ENCODE peak calls at places on chromosomes 1 and 21, in four cellular contexts. E is heart right ventricle, P is GM23338, F is GM23248. V is an unnamed sample. For H3K4me1, the result is how much of the 10 kb centered on the place peaks cover.

GRCh38 chr1:244381887-244382565 is 69.7 kb downstream of the ADSS2 start:
- DNase-seq in E (no peak), P (no peak), F (peak), V (no peak)

GRCh38 chr21:46483300-46484295 is 24.9 kb downstream of the DIP2A start:
- DNase-seq in P (no peak), E (no peak), F (peak), V (no peak)

GRCh38 chr21:31554511-31555022 is 104.9 kb upstream of the SOD1 start:
- DNase-seq in E (no peak), P (peak), F (peak), V (peak)

GRCh38 chr1:37726746-37727145 is 34.4 kb downstream of the CDCA8 start:
- DNase-seq in F (peak), P (no peak), E (no peak), V (no peak)

GRCh38 chr1:51962486-51963356 is 27.8 kb downstream of the RAB3B start:
- DNase-seq in E (no peak), F (peak), P (no peak), V (no peak)

GRCh38 chr1:115227683-115228082 is 110.4 kb downstream of the NGF start:
- DNase-seq in F (peak), E (no peak), P (no peak), V (no peak)

GRCh38 chr1:24795236-24795635 is 50.0 kb downstream of the CLIC4 start:
- DNase-seq in F (peak), E (no peak), P (no peak), V (no peak)

GRCh38 chr1:18470650-18471355 is 9.9 kb upstream of the KLHDC7A start:
- DNase-seq in P (no peak), E (no peak), F (no peak), V (no peak)

GRCh38 chr1:38418195-38419030 is 371.8 kb upstream of the POU3F1 start:
- DNase-seq in E (no peak), F (no peak), P (no peak), V (no peak)

GRCh38 chr1:112762541-112763141 is 47.5 kb upstream of the PPM1J start:
- DNase-seq in F (peak), P (peak), E (no peak), V (no peak)

GRCh38 chr21:33207471-33208149 is 22.1 kb upstream of the IFNAR2 start:
- DNase-seq in E (no peak), P (no peak), F (no peak), V (peak)

GRCh38 chr21:43323244-43324005 is 103.5 kb downstream of the SIK1 start:
- DNase-seq in F (no peak), E (peak), P (no peak), V (no peak)

GRCh38 chr1:173173388-173173787 is 33.7 kb downstream of the TNFSF4 start:
- DNase-seq in P (no peak), F (no peak), E (no peak), V (no peak)

GRCh38 chr1:68963353-68963752 is 466.5 kb upstream of the DEPDC1 start:
- DNase-seq in F (no peak), E (no peak), P (no peak), V (no peak)

GRCh38 chr1:109243221-109243620 is 6.1 kb upstream of the CELSR2 start:
- DNase-seq in E (no peak), P (no peak), F (no peak), V (no peak)

GRCh38 chr1:233406339-233406960 is 78.9 kb downstream of the MAP3K21 start:
- DNase-seq in E (no peak), F (no peak), P (no peak), V (no peak)

GRCh38 chr1:160108888-160109662 is 6.5 kb upstream of the ATP1A2 start:
- DNase-seq in E (no peak), F (peak), P (peak), V (peak)

GRCh38 chr1:229882621-229883020 is 184.4 kb upstream of the GALNT2 start:
- DNase-seq in F (no peak), P (no peak), E (no peak), V (no peak)

GRCh38 chr1:165696625-165697100 is 1.7 kb downstream of the ALDH9A1 start:
- DNase-seq in P (no peak), E (no peak), F (peak), V (peak)

GRCh38 chr1:166859597-166859996 is 16.5 kb downstream of the TADA1 start:
- DNase-seq in F (no peak), E (no peak), P (peak), V (no peak)

GRCh38 chr1:161195171-161195570 is 3.7 kb downstream of the ADAMTS4 start:
- DNase-seq in E (no peak), F (no peak), P (no peak), V (no peak)

GRCh38 chr1:117061986-117062415 is 1.9 kb downstream of the TTF2 start:
- DNase-seq in E (no peak), P (no peak), F (peak), V (no peak)

GRCh38 chr1:202112864-202113689 is 9.6 kb upstream of the GPR37L1 start:
- DNase-seq in F (peak), E (peak), P (no peak), V (no peak)

GRCh38 chr1:19620786-19621185 is 23.3 kb upstream of the NBL1 start:
- DNase-seq in P (no peak), F (peak), E (no peak), V (no peak)

GRCh38 chr1:156151093-156151688 is 2.2 kb upstream of the SEMA4A start:
- DNase-seq in P (no peak), E (no peak), F (peak), V (no peak)

DNA sequence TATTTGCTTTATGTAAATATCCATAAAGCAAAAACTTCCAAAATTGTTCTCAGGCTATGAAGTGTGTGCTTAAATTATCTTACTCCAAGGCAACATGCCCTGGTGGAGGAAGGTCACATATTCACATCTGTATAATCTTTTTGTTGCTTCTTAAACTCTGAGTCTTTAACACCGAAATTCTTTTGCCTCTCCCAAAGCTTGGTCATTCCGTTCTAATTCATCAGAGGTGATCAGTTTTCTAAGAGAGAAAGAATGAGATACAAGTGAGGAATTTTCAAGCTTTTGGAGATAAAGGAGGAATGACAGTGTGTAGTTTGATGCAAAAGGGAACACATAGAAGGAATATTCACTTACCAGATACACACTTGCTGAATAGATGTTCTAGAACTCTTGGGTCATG is 561.7 kb downstream of the LTN1 start:
- DNase-seq in P (no peak), F (peak), E (no peak), V (no peak)
- H3K27ac ChIP-seq in P (no peak), F (peak), E (no peak), V (no peak)

GRCh38 chr1:223033658-223034057 is 109.4 kb downstream of the TLR5 start:
- DNase-seq in F (no peak), P (no peak), E (no peak), V (no peak)
- H3K4me3 ChIP-seq in F (no peak), P (no peak), E (no peak), V (no peak)

GRCh38 chr1:65193129-65193528 is 45.1 kb downstream of the AK4 start:
- DNase-seq in F (no peak), E (no peak), P (no peak), V (no peak)
- H3K4me1 ChIP-seq in F (under half), E (under half), P (under half), V (under half)

GRCh38 chr1:10668241-10668761 is 128.1 kb downstream of the CASZ1 start:
- DNase-seq in F (no peak), P (no peak), E (no peak), V (no peak)
- H3K27ac ChIP-seq in F (no peak), P (peak), E (peak), V (no peak)

DNA sequence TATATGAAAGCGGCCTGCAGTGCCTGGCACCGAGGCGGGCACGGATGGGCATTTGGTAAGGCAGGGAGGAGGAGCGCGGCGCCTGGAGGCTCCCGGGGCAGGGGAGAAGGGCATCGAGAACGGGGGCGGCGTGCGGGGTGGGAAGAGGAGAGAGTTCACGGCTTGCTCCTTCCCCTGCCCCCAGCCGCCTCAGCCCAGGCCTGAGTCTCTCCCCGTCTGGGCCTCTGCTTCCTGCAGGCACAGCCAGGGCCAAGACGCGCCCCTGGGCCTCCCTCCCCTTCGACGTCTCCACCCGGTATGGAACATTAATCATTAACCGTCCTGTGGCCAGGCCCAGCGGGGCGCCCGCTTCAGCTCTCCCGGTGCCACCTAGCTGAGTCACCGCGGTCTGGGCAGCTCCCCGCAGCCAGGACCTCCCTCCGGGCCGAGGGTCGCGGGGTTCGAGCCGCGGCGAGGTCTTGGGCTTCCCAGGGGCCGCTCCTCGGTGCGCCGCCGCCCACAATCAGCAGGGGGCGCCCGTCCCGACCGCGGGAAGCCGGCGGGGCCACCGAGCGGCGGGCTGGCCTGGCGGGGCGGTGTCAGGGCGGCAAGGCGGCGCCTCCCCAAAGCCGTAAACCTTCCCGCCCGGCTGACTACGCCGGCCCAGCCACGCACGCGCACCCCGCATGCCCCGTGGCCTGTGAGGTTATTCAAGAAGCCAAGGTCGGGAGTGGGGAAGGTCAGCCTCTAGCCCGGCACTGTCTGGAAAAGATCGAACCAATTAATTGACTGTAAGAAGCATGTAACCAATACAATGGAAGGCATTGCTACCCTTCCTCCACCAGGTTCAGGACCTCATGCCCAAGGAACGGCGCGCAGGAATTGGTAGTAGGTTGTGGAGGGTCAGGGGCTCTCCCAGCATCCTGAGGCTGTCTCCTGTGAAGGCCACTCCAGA is 23.4 kb upstream of the RD3 start:
- DNase-seq in E (peak), F (peak), P (peak), V (peak)
- H3K4me3 ChIP-seq in E (peak), F (peak), P (peak), V (peak)

GRCh38 chr1:42821690-42822089 is 4.5 kb upstream of the SVBP start:
- DNase-seq in F (no peak), E (no peak), P (no peak), V (no peak)
- H3K4me1 ChIP-seq in F (under half), E (under half), P (under half), V (under half)

GRCh38 chr1:10291705-10292104 is 81.3 kb downstream of the KIF1B start:
- DNase-seq in E (no peak), P (no peak), F (no peak), V (no peak)

GRCh38 chr1:10288059-10288615 is 77.8 kb downstream of the KIF1B start:
- DNase-seq in E (no peak), P (no peak), F (no peak), V (no peak)

GRCh38 chr1:10286244-10286643 is 75.9 kb downstream of the KIF1B start:
- DNase-seq in E (peak), P (no peak), F (no peak), V (no peak)

GRCh38 chr1:10283318-10283984 is 73.1 kb downstream of the KIF1B start:
- DNase-seq in F (no peak), P (no peak), E (no peak), V (no peak)

DNA sequence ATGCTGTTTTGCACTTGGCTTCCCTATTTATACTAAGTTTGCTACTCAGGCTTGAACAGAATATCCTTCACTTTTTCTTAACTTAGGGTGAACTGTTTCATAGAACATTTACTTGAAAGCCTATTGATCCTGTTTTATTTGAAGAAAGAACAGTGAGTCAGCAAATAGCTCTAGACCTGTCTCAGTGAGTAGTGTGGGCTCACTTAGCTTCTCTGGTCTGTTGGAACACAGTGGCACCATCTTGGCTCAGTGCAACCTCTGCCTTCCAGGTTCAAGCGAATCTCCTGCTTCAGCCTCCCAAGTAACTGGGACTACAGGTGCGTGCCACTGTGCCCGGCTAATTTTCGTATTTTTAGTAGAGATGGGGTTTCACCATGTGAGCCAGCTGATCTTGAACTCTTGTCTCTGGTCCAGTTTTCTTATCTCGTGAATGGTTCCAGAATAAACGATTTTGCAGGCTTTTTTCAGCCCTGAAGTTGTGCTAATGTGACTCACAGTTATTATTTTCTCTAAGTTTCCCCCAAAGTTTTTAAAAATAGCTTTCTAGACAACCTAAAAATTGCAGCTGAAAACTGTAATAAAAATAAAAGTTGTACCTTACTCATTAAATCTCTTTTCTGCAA is 76.8 kb downstream of the KIF1B start:
- DNase-seq in E (no peak), P (no peak), F (no peak), V (no peak)
- H3K27ac ChIP-seq in E (peak), P (peak), F (no peak), V (no peak)

GRCh38 chr1:8889925-8890785 is 11.7 kb upstream of the ENO1 start:
- DNase-seq in E (peak), F (peak), P (no peak), V (no peak)
- H3K4me3 ChIP-seq in E (peak), F (peak), P (no peak), V (no peak)

GRCh38 chr1:204319027-204319426 is 40.7 kb downstream of the PLEKHA6 start:
- DNase-seq in P (no peak), F (peak), E (no peak), V (no peak)

GRCh38 chr1:204321665-204322064 is 38.1 kb downstream of the PLEKHA6 start:
- DNase-seq in F (peak), P (no peak), E (no peak), V (peak)

GRCh38 chr1:204319462-204319861 is 40.3 kb downstream of the PLEKHA6 start:
- DNase-seq in E (no peak), P (no peak), F (peak), V (peak)

GRCh38 chr1:204321051-204321450 is 38.7 kb downstream of the PLEKHA6 start:
- DNase-seq in P (no peak), F (no peak), E (no peak), V (no peak)

DNA sequence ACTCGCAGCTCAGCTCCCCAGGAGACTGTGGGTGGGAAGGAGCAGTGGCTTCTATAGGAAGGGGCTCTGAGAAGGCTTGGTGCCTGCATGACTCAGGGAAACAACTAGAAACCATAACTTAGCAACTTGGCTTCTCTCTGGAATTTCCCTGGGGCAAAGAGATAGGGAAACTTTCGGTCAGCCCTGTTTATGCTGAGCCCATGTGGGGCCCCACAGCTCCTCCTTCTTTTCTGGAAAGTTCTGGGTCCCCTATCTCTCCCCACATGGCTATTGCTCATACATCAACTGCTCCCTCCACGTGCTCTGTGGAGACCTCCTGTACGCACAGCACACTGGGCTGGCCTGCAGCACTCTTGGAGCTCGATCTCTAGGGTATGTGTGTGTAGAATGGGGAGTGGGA is 39.3 kb downstream of the PLEKHA6 start:
- DNase-seq in E (no peak), F (peak), P (no peak), V (peak)
- H3K4me1 ChIP-seq in E (under half), F (half or more), P (under half), V (half or more)

DNA sequence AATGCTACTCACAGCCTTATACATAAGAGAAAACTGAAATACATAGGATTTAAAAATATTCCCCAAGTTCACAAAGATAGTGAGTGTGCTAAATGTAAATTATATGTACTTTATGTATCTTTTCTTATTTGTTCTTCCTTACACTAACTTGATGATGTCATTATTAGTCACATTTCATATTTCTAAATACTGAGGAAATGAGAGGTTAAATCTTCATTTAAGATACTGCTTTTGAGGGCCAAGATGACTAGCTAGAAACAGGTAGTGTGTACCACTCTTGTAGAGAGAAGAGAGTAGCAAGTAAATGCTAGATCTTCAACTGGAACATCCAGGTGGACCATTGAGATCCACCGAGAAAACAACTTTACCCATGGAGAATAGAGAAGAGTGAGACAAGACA is 29.8 kb downstream of the PYHIN1 start:
- DNase-seq in E (no peak), F (no peak), P (no peak), V (no peak)
- H3K27ac ChIP-seq in E (no peak), F (no peak), P (no peak), V (no peak)

V was measured in SJSA1.